ENCODE peak calls at places on chromosomes 13 and 19, in four cellular contexts. C is neural progenitor cell; N is stimulated activated CD4-positive, alpha-beta T cell treated with anti-CD3 and anti-CD28 coated beads, TNF-alpha, amount 100 ng/mL, for 4 hours; R is kidney tubule cell. X is an unnamed sample.

GRCh38 chr19:459724-460511 is 915 bp downstream of the SHC2 start:
- DNase-seq in N (no peak), R (peak), C (peak), X (no peak)

GRCh38 chr13:110472904-110473563 is 88.5 kb downstream of the RAB20 start:
- DNase-seq in R (no peak), N (no peak), C (no peak), X (no peak)

GRCh38 chr13:48123827-48124226 is 28.9 kb upstream of the MED4 start:
- DNase-seq in R (no peak), C (no peak), N (no peak), X (no peak)

GRCh38 chr19:17089238-17089637 is 13.7 kb downstream of the MYO9B start:
- DNase-seq in R (no peak), C (no peak), N (no peak), X (no peak)

GRCh38 chr19:8592231-8593009 is 15.2 kb upstream of the MYO1F start:
- DNase-seq in R (peak), C (peak), N (peak), X (peak)

GRCh38 chr13:32255744-32256120 is 59.4 kb downstream of the ZAR1L start:
- DNase-seq in C (no peak), N (no peak), R (no peak), X (no peak)

GRCh38 chr13:79973533-79973963 is 367.4 kb downstream of the SPRY2 start:
- DNase-seq in N (no peak), R (no peak), C (no peak), X (no peak)

GRCh38 chr19:11747277-11747676 is 8.5 kb upstream of the ZNF823 start:
- DNase-seq in R (no peak), N (no peak), C (no peak), X (no peak)

GRCh38 chr13:67238277-67238859 is 8.2 kb upstream of the PCDH9 start:
- DNase-seq in C (no peak), N (no peak), R (peak), X (no peak)

GRCh38 chr19:45297674-45298073 is 25.0 kb downstream of the CKM start:
- DNase-seq in N (no peak), R (no peak), C (no peak), X (no peak)

GRCh38 chr13:38045278-38046048 is 175.9 kb upstream of the TRPC4 start:
- DNase-seq in N (no peak), R (peak), C (peak), X (no peak)

GRCh38 chr19:19280561-19280960 is 7.5 kb upstream of the TM6SF2 start:
- DNase-seq in R (peak), N (no peak), C (no peak), X (no peak)

GRCh38 chr19:2171349-2172145 is 7.8 kb downstream of the DOT1L start:
- DNase-seq in C (peak), N (peak), R (peak), X (peak)

GRCh38 chr19:33241530-33242101 is 16.0 kb upstream of the SLC7A10 start:
- DNase-seq in N (peak), R (no peak), C (peak), X (no peak)

GRCh38 chr13:30301827-30302226 is 5.5 kb downstream of the KATNAL1 start:
- DNase-seq in C (no peak), R (no peak), N (no peak), X (no peak)

GRCh38 chr19:14536926-14537692 is 7.7 kb downstream of the TECR start:
- DNase-seq in R (peak), N (no peak), C (peak), X (no peak)

GRCh38 chr13:41643502-41643901 is 186.2 kb downstream of the RGCC start:
- DNase-seq in C (no peak), N (no peak), R (no peak), X (no peak)

GRCh38 chr13:37561031-37561430 is 37.5 kb downstream of the POSTN start:
- DNase-seq in N (no peak), C (no peak), R (no peak), X (no peak)

GRCh38 chr13:73932091-73932490 is 202.1 kb downstream of the KLF12 start:
- DNase-seq in N (no peak), R (no peak), C (no peak), X (no peak)

GRCh38 chr19:41939861-41940442 is 11.7 kb upstream of the ERFL start:
- DNase-seq in C (peak), N (peak), R (no peak), X (no peak)

GRCh38 chr19:53101518-53101917 is 1.7 kb downstream of the ZNF160 start:
- DNase-seq in N (no peak), C (no peak), R (peak), X (no peak)

GRCh38 chr19:14366529-14366928 is 14.7 kb upstream of the ADGRE5 start:
- DNase-seq in C (peak), N (peak), R (peak), X (peak)

GRCh38 chr19:8221161-8221560 is 12.0 kb downstream of the CERS4 start:
- DNase-seq in N (no peak), R (no peak), C (no peak), X (no peak)

GRCh38 chr19:38267780-38268430 is 3.5 kb downstream of the SPINT2 start:
- DNase-seq in R (peak), C (no peak), N (no peak), X (no peak)

GRCh38 chr19:44607917-44608316 is 5.4 kb upstream of the IGSF23 start:
- DNase-seq in N (no peak), C (no peak), R (no peak), X (no peak)

GRCh38 chr13:75016225-75016624 is 465.7 kb downstream of the TBC1D4 start:
- DNase-seq in N (no peak), R (no peak), C (no peak), X (no peak)

GRCh38 chr13:30605052-30605451 is 12.7 kb upstream of the USPL1 start:
- DNase-seq in R (no peak), N (no peak), C (no peak), X (no peak)

GRCh38 chr13:52845766-52846566 is 2.5 kb downstream of the PCDH8 start:
- DNase-seq in R (peak), N (no peak), C (peak), X (peak)

GRCh38 chr13:71751074-71751473 is 115.9 kb downstream of the DACH1 start:
- DNase-seq in R (no peak), N (no peak), C (no peak), X (no peak)

GRCh38 chr13:80654638-80655249 is 313.8 kb upstream of the SPRY2 start:
- DNase-seq in C (no peak), R (peak), N (no peak), X (no peak)

GRCh38 chr19:29836409-29836825 is 24.6 kb downstream of the CCNE1 start:
- DNase-seq in R (no peak), C (no peak), N (no peak), X (peak)

GRCh38 chr19:8206147-8207087 is 2.8 kb upstream of the CERS4 start:
- DNase-seq in C (no peak), R (no peak), N (no peak), X (no peak)

GRCh38 chr13:98571955-98572662 is 4.8 kb downstream of the STK24 start:
- DNase-seq in R (peak), N (no peak), C (no peak), X (no peak)

GRCh38 chr13:112844879-112845278 is 124.1 kb upstream of the MCF2L start:
- DNase-seq in N (no peak), C (no peak), R (no peak), X (no peak)

GRCh38 chr19:10546817-10547216 is 3.1 kb downstream of the ATG4D start:
- DNase-seq in R (no peak), C (no peak), N (no peak), X (no peak)

GRCh38 chr19:7533281-7533819 is 2.2 kb upstream of the PNPLA6 start:
- DNase-seq in R (no peak), C (peak), N (no peak), X (no peak)